ENCODE peak calls at places on chromosomes 2 and 18, in nine cellular contexts. Y, V, F, K, A, H, X, B and O are unnamed samples.

GRCh38 chr2:75466708-75467311 is 93.9 kb downstream of the EVA1A start:
- DNase-seq in A (peak), V (peak), H (peak), B (peak), Y (no peak), X (peak), K (peak), F (no peak), O (no peak)

GRCh38 chr18:68449292-68449691 is 265.6 kb downstream of the TMX3 start:
- DNase-seq in B (no peak), K (no peak), H (no peak), F (no peak), A (peak), V (no peak), Y (no peak), X (peak), O (no peak)

GRCh38 chr2:201007584-201007998 is 44.1 kb upstream of the ORC2 start:
- DNase-seq in Y (no peak), V (no peak), K (no peak), B (peak), A (no peak), H (peak), X (no peak), F (no peak), O (no peak)

GRCh38 chr2:29110916-29111315 is 4.3 kb upstream of the CLIP4 start:
- DNase-seq in A (no peak), K (no peak), V (no peak), B (no peak), Y (no peak), H (no peak), X (peak), F (no peak), O (no peak)

GRCh38 chr2:132438650-132439030 is 22.0 kb downstream of the GPR39 start:
- DNase-seq in F (no peak), V (no peak), Y (no peak), A (peak), B (no peak), K (no peak), X (peak), H (no peak), O (no peak)

GRCh38 chr2:98854675-98855074 is 81.3 kb downstream of the CRACDL start:
- DNase-seq in H (no peak), B (no peak), A (no peak), V (no peak), X (no peak), Y (no peak), F (no peak), K (no peak), O (no peak)

GRCh38 chr2:62504657-62505056 is 1.3 kb downstream of the TMEM17 start:
- DNase-seq in F (no peak), X (no peak), K (no peak), B (no peak), H (no peak), A (no peak), Y (no peak), V (no peak), O (no peak)

GRCh38 chr2:38653715-38654494 is 12.0 kb upstream of the GALM start:
- DNase-seq in B (no peak), A (no peak), Y (no peak), V (no peak), F (no peak), X (no peak), H (no peak), K (no peak), O (peak)

GRCh38 chr2:133660511-133660910 is 92.2 kb upstream of the NCKAP5 start:
- DNase-seq in Y (no peak), V (no peak), X (no peak), A (peak), H (no peak), K (no peak), B (no peak), F (no peak), O (no peak)

GRCh38 chr2:65957886-65958285 is 477.0 kb upstream of the MEIS1 start:
- DNase-seq in A (no peak), Y (no peak), X (no peak), K (no peak), H (no peak), V (no peak), B (no peak), F (no peak), O (no peak)

GRCh38 chr18:42183746-42184145 is 228.7 kb downstream of the PIK3C3 start:
- DNase-seq in H (no peak), V (no peak), A (peak), K (no peak), X (peak), F (no peak), B (no peak), Y (no peak), O (no peak)

GRCh38 chr2:69943000-69943840 is 18.2 kb downstream of the ASPRV1 start:
- DNase-seq in K (no peak), F (no peak), V (no peak), Y (no peak), H (no peak), A (no peak), X (no peak), B (no peak), O (no peak)

GRCh38 chr18:3720818-3721545 is 271.0 kb downstream of the TGIF1 start:
- DNase-seq in Y (no peak), B (peak), V (no peak), K (no peak), H (no peak), X (no peak), A (no peak), F (no peak), O (no peak)

GRCh38 chr2:104758199-104758620 is 95.7 kb upstream of the POU3F3 start:
- DNase-seq in B (no peak), K (no peak), Y (no peak), H (no peak), V (no peak), X (peak), A (no peak), F (no peak), O (peak)

GRCh38 chr2:207408086-207408794 is 121.5 kb upstream of the CREB1 start:
- DNase-seq in A (peak), X (peak), F (no peak), V (no peak), H (peak), Y (no peak), B (no peak), K (no peak), O (no peak)

GRCh38 chr2:46461716-46462171 is 17.6 kb upstream of the TMEM247 start:
- DNase-seq in H (peak), A (no peak), V (peak), Y (no peak), B (no peak), K (no peak), F (no peak), X (no peak), O (peak)
- TF ChIP-seq CTCF in H (no peak), A (no peak), V (no peak), Y (peak), B (no peak), K (no peak), F (peak), X (no peak), O (no peak)

DNA sequence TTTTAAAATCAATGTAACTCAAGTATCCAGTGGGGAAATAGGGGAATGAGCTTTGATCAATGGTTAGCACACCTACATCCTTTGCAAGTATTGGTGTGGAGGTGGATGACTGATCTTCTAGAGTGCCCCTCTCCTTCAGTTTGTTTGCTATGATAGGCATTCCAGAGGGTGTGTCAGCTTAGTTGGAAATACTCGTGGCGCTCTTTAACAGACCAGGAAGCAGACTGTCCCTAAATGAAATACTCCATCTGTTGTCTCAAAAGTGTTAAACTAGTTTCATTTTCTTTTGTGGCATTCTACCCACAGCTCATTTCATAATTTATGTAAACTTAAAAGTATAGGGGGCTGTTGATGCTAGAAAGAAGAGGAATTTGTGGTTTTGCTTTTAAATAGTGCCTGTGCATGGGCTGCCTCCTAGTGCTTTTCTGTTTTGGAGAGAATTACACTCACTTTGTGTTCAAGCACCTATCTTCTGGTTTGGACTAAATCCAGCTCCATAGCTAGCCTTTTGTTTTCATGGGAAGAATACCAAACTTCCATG is 66.2 kb downstream of the STAT1 start:
- DNase-seq in A (peak), K (no peak), H (no peak), X (peak), Y (no peak), V (no peak), B (peak), F (no peak), O (no peak)
- TF ChIP-seq CTCF in A (no peak), K (no peak), H (no peak), X (peak), Y (peak), V (no peak), B (no peak), F (no peak), O (peak)

GRCh38 chr18:6627621-6628020 is 101.9 kb upstream of the ARHGAP28 start:
- DNase-seq in F (no peak), A (no peak), K (no peak), H (no peak), X (peak), Y (no peak), V (no peak), B (no peak), O (no peak)
- TF ChIP-seq CTCF in F (no peak), A (no peak), K (no peak), H (no peak), X (no peak), Y (no peak), V (no peak), B (no peak), O (no peak)

DNA sequence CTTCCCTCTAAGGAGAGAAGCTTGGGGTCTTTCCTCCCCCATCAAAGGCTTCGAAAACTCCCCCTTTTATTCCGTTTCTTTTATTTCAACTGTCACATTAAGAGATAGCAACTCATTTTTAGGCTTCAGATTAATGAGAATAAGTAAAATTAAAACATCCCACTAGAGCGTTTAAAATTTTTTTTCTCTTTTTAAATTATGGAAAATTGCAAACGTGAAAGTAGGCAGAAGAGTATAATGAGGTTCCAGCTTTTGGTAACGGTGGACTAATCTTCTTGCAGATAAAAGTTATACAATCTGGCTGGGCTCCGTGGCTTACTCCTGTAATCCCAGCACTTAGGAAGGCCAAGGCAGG is 21.9 kb upstream of the RMP24 start:
- DNase-seq in B (no peak), A (no peak), F (no peak), X (no peak), Y (no peak), K (no peak), H (no peak), V (no peak), O (no peak)
- TF ChIP-seq CTCF in B (no peak), A (no peak), F (peak), X (no peak), Y (peak), K (peak), H (no peak), V (no peak), O (no peak)

GRCh38 chr2:14641116-14641515 is 8.6 kb downstream of the LRATD1 start:
- DNase-seq in F (no peak), Y (no peak), H (no peak), X (no peak), B (no peak), V (no peak), A (no peak), K (no peak), O (no peak)

GRCh38 chr2:14638488-14638887 is 6.0 kb downstream of the LRATD1 start:
- DNase-seq in Y (no peak), X (no peak), F (no peak), V (no peak), B (no peak), K (no peak), A (no peak), H (no peak), O (no peak)

GRCh38 chr2:14647714-14648113 is 15.2 kb downstream of the LRATD1 start:
- DNase-seq in A (no peak), Y (no peak), H (no peak), V (no peak), K (no peak), B (no peak), F (no peak), X (no peak), O (no peak)

DNA sequence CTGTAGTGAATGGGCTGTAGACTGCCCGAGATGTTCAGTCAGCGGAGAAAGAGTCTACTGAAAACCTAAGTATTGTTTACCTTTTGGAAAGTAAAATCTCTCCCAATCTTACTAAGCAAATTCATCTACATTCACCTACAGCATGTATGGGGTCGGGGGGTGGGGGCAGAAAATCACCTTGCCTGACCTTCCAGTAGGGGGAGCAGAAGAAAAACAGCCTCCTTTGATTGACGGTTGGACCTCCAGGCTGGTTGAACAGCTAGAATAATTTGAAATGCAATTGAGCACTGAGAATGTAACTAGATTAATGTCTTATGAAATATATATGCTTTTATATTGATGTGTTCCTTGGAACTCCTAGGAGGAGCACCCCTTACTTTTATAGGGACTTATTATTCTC is 10.0 kb downstream of the LRATD1 start:
- DNase-seq in X (no peak), K (no peak), F (no peak), B (no peak), H (no peak), Y (no peak), A (no peak), V (no peak), O (no peak)
- TF ChIP-seq CTCF in X (peak), K (no peak), F (peak), B (peak), H (no peak), Y (no peak), A (no peak), V (no peak), O (no peak)

GRCh38 chr18:23077493-23078256 is 57.6 kb upstream of the CABLES1 start:
- DNase-seq in Y (no peak), F (no peak), H (peak), X (peak), K (no peak), V (no peak), B (peak), A (no peak), O (no peak)
- TF ChIP-seq CTCF in Y (no peak), F (no peak), H (no peak), X (peak), K (no peak), V (peak), B (peak), A (no peak), O (peak)

GRCh38 chr18:46715062-46715461 is 41.8 kb downstream of the ST8SIA5 start:
- DNase-seq in A (no peak), V (no peak), B (no peak), H (no peak), Y (no peak), F (no peak), K (no peak), X (no peak), O (no peak)
- TF ChIP-seq CTCF in A (no peak), V (no peak), B (no peak), H (no peak), Y (no peak), F (no peak), K (no peak), X (no peak), O (no peak)

DNA sequence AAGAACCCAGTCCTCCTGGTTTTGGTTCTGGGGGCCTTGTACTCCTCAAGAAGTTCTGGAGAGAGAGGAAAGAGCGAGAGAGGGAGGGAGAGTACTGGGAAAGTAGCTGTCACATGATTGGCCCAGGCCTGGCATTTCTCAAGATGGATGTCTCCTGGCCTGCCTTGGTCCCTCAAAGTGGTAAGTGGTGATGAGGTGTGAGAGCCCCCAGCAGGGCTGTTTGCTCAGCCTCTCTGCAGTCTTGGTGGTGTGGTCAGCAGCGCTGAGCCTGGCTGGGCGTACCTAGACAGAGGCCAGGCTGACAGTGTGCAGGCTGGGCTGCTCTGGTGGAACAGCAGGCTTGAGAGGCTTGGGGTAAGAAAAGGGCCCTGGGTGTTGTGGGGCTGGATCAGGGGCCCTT is 2.5 kb downstream of the SPEG start:
- DNase-seq in K (no peak), F (no peak), A (no peak), H (no peak), B (no peak), Y (no peak), V (no peak), X (no peak), O (no peak)
- TF ChIP-seq CTCF in K (no peak), F (no peak), A (no peak), H (no peak), B (no peak), Y (no peak), V (no peak), X (no peak), O (no peak)

DNA sequence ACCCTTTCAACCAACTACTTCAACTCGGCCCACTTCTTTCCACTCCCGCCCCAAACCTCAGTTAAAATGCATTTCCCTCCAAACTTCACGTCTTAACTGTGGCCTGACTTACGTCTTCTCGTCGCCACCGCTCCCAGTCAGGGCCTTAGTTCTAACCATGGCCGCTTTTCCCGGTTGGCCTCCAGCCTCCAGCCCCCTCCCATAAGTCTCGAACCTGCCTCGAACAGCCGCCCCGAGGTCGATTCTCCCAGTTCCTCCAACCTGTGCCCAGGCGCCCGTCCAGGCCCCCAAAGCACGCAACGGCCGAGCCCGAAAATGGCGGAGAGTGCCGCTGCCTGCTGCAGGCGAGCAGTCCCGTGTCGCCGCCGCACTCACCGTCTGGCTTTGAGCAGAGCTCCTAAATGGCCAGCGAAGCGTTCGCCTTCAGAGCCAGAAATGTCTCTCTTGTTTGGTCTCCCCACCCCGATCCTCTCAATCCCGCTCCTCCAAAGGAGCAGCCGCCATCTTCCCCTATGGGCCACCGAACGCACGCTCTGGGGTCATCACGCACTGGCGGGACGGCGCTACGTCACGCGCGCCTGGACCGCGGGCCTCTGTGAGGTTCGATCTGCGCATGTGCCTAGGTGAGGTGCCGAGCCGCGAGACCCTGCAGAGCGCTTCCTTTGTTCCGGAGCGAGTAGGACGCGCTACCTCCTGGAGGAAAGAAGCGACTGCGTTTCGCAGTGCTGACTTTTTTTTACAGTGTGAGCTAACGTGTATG is at the start of gene WDR33:
- DNase-seq in B (peak), Y (peak), F (peak), H (peak), A (peak), K (peak), X (peak), V (peak), O (peak)
- TF ChIP-seq CTCF in B (peak), Y (no peak), F (no peak), H (no peak), A (peak), K (no peak), X (peak), V (peak), O (no peak)

GRCh38 chr18:36169938-36170337 is 17.4 kb upstream of the MOCOS start:
- DNase-seq in F (no peak), B (no peak), A (no peak), X (no peak), Y (no peak), H (no peak), K (no peak), V (no peak), O (no peak)
- TF ChIP-seq CTCF in F (no peak), B (no peak), A (no peak), X (no peak), Y (no peak), H (no peak), K (no peak), V (no peak), O (no peak)